ENCODE peak calls at places on chromosomes 1 and 21, in six cellular contexts. W is choroid plexus epithelial cell, G is suprapubic skin, P is pancreas, M is endodermal cell, L is upper lobe of right lung. B is an unnamed sample.

GRCh38 chr1:62428351-62428750 is 8.5 kb upstream of the USP1 start:
- DNase-seq in W (no peak), M (no peak), G (no peak), L (no peak), P (no peak), B (no peak)

GRCh38 chr1:209063816-209064664 is 519.5 kb upstream of the CAMK1G start:
- DNase-seq in L (no peak), M (no peak), P (no peak), G (no peak), W (no peak), B (no peak)

GRCh38 chr1:156103521-156103947 is 11.0 kb upstream of the LMNA start:
- DNase-seq in W (no peak), P (peak), L (no peak), G (peak), M (peak), B (no peak)

GRCh38 chr1:200896571-200897187 is 2.0 kb downstream of the INAVA start:
- DNase-seq in G (no peak), L (peak), W (peak), P (peak), M (peak), B (no peak)

GRCh38 chr1:56525463-56526155 is 53.8 kb downstream of the PLPP3 start:
- DNase-seq in M (no peak), W (peak), L (no peak), P (no peak), G (no peak), B (no peak)

GRCh38 chr1:162003061-162003824 is 20.4 kb downstream of the OLFML2B start:
- DNase-seq in L (no peak), P (no peak), M (peak), G (peak), W (peak), B (no peak)

GRCh38 chr1:87852410-87853202 is 523.9 kb downstream of the LMO4 start:
- DNase-seq in M (no peak), L (no peak), P (no peak), G (no peak), W (no peak), B (no peak)

GRCh38 chr1:226549937-226550670 is 1.5 kb downstream of the STUM start:
- DNase-seq in W (no peak), M (peak), G (no peak), L (no peak), P (peak), B (no peak)

GRCh38 chr21:44454747-44455523 is at the start of gene LRRC3:
- DNase-seq in L (peak), P (peak), W (peak), M (peak), G (peak), B (peak)

B was measured in activated naive CD4-positive, alpha-beta T cell.